ENCODE peak calls at places on chromosomes 13 and 19, in five cellular contexts. One of them, this sample, is unnamed.
A peak's percentile ranks its signal among the peaks of the same experiment; 100 is the strongest.

GRCh38 chr19:52963229-52963760 is 614 bp upstream of the ZNF816 start:
- DNase-seq in left ventricle myocardium inferior: peak; percentile 20
- DNase-seq in colonic mucosa: peak; percentile 33
- DNase-seq in CD8-positive, alpha-beta memory T cell: no peak
- DNase-seq in adrenal gland: no peak
- DNase-seq in this sample: no peak

GRCh38 chr13:51938454-51938853 is 72.8 kb downstream of the ATP7B start:
- DNase-seq in adrenal gland: no peak
- DNase-seq in left ventricle myocardium inferior: no peak
- DNase-seq in CD8-positive, alpha-beta memory T cell: no peak
- DNase-seq in colonic mucosa: no peak
- DNase-seq in this sample: no peak

GRCh38 chr19:18387395-18387794 is 1.4 kb downstream of the GDF15 start:
- DNase-seq in CD8-positive, alpha-beta memory T cell: no peak
- DNase-seq in left ventricle myocardium inferior: no peak
- DNase-seq in adrenal gland: no peak
- DNase-seq in colonic mucosa: no peak
- DNase-seq in this sample: no peak

GRCh38 chr13:94342436-94343242 is 136.8 kb downstream of the DCT start:
- DNase-seq in left ventricle myocardium inferior: no peak
- DNase-seq in CD8-positive, alpha-beta memory T cell: no peak
- DNase-seq in colonic mucosa: no peak
- DNase-seq in adrenal gland: no peak
- DNase-seq in this sample: no peak

GRCh38 chr13:92640936-92641335 is 585.7 kb upstream of the GPC6 start:
- DNase-seq in adrenal gland: no peak
- DNase-seq in left ventricle myocardium inferior: no peak
- DNase-seq in CD8-positive, alpha-beta memory T cell: no peak
- DNase-seq in colonic mucosa: no peak
- DNase-seq in this sample: no peak

GRCh38 chr19:6708346-6708745 is 12.1 kb downstream of the C3 start:
- DNase-seq in left ventricle myocardium inferior: no peak
- DNase-seq in colonic mucosa: no peak
- DNase-seq in CD8-positive, alpha-beta memory T cell: no peak
- DNase-seq in adrenal gland: no peak
- DNase-seq in this sample: no peak

GRCh38 chr13:110304256-110304655 is 2.7 kb downstream of the COL4A1 start:
- DNase-seq in adrenal gland: peak; percentile 45
- DNase-seq in left ventricle myocardium inferior: no peak
- DNase-seq in CD8-positive, alpha-beta memory T cell: no peak
- DNase-seq in colonic mucosa: no peak
- DNase-seq in this sample: no peak

GRCh38 chr19:27676334-27676733 is 1536.6 kb downstream of the UQCRFS1 start:
- DNase-seq in adrenal gland: no peak
- DNase-seq in colonic mucosa: no peak
- DNase-seq in CD8-positive, alpha-beta memory T cell: no peak
- DNase-seq in left ventricle myocardium inferior: no peak
- DNase-seq in this sample: no peak

GRCh38 chr19:7744199-7744786 is 3.0 kb downstream of the CD209 start:
- DNase-seq in left ventricle myocardium inferior: no peak
- DNase-seq in CD8-positive, alpha-beta memory T cell: no peak
- DNase-seq in colonic mucosa: no peak
- DNase-seq in adrenal gland: no peak
- DNase-seq in this sample: no peak

GRCh38 chr19:41413947-41414346 is 13.2 kb downstream of the B3GNT8 start:
- DNase-seq in colonic mucosa: no peak
- DNase-seq in adrenal gland: no peak
- DNase-seq in CD8-positive, alpha-beta memory T cell: no peak
- DNase-seq in left ventricle myocardium inferior: no peak
- DNase-seq in this sample: no peak

GRCh38 chr19:40726279-40726678 is 9.4 kb downstream of the ITPKC start:
- DNase-seq in CD8-positive, alpha-beta memory T cell: no peak
- DNase-seq in colonic mucosa: no peak
- DNase-seq in adrenal gland: no peak
- DNase-seq in left ventricle myocardium inferior: no peak
- DNase-seq in this sample: no peak

GRCh38 chr13:25174304-25174703 is 2.2 kb upstream of the AMER2 start:
- DNase-seq in left ventricle myocardium inferior: no peak
- DNase-seq in colonic mucosa: no peak
- DNase-seq in adrenal gland: no peak
- DNase-seq in CD8-positive, alpha-beta memory T cell: no peak
- DNase-seq in this sample: no peak

GRCh38 chr13:113837554-113838355 is 26.1 kb downstream of the GAS6 start:
- DNase-seq in left ventricle myocardium inferior: peak; percentile 96
- DNase-seq in adrenal gland: peak; percentile 98
- DNase-seq in colonic mucosa: peak; percentile 86
- DNase-seq in CD8-positive, alpha-beta memory T cell: no peak
- DNase-seq in this sample: no peak

GRCh38 chr19:17385878-17386611 is 8.0 kb downstream of the CCDC194 start:
- DNase-seq in left ventricle myocardium inferior: peak; percentile 56
- DNase-seq in colonic mucosa: peak; percentile 63
- DNase-seq in CD8-positive, alpha-beta memory T cell: peak; percentile 40
- DNase-seq in adrenal gland: peak; percentile 84
- DNase-seq in this sample: peak; percentile 35

GRCh38 chr13:83666126-83666525 is 216.1 kb downstream of the SLITRK1 start:
- DNase-seq in CD8-positive, alpha-beta memory T cell: no peak
- DNase-seq in adrenal gland: no peak
- DNase-seq in left ventricle myocardium inferior: no peak
- DNase-seq in colonic mucosa: no peak
- DNase-seq in this sample: no peak

GRCh38 chr13:20411638-20412342 is 113.9 kb downstream of the CRYL1 start:
- DNase-seq in adrenal gland: no peak
- DNase-seq in colonic mucosa: no peak
- DNase-seq in CD8-positive, alpha-beta memory T cell: no peak
- DNase-seq in left ventricle myocardium inferior: no peak
- DNase-seq in this sample: peak; percentile 45

GRCh38 chr13:50127017-50127725 is 111.9 kb downstream of the KCNRG start:
- DNase-seq in left ventricle myocardium inferior: peak; percentile 58
- DNase-seq in adrenal gland: peak; percentile 76
- DNase-seq in CD8-positive, alpha-beta memory T cell: peak; percentile 42
- DNase-seq in colonic mucosa: peak; percentile 52
- DNase-seq in this sample: peak; percentile 53

GRCh38 chr19:32397736-32398135 is 7.8 kb upstream of the DPY19L3 start:
- DNase-seq in left ventricle myocardium inferior: no peak
- DNase-seq in CD8-positive, alpha-beta memory T cell: no peak
- DNase-seq in adrenal gland: no peak
- DNase-seq in colonic mucosa: no peak
- DNase-seq in this sample: no peak

GRCh38 chr19:56811480-56811879 is 29.0 kb downstream of the PEG3 start:
- DNase-seq in adrenal gland: no peak
- DNase-seq in colonic mucosa: no peak
- DNase-seq in left ventricle myocardium inferior: no peak
- DNase-seq in CD8-positive, alpha-beta memory T cell: no peak
- DNase-seq in this sample: no peak

GRCh38 chr19:18478545-18479311 is 40.8 kb upstream of the ISYNA1 start:
- DNase-seq in adrenal gland: peak; percentile 91
- DNase-seq in colonic mucosa: peak; percentile 67
- DNase-seq in CD8-positive, alpha-beta memory T cell: peak; percentile 66
- DNase-seq in left ventricle myocardium inferior: peak; percentile 82
- DNase-seq in this sample: peak; percentile 49

GRCh38 chr13:19864339-19865309 is 1.2 kb upstream of the ZMYM5 start:
- DNase-seq in left ventricle myocardium inferior: peak; percentile 45
- DNase-seq in CD8-positive, alpha-beta memory T cell: peak; percentile 70
- DNase-seq in colonic mucosa: peak; percentile 80
- DNase-seq in adrenal gland: peak; percentile 87
- DNase-seq in this sample: no peak

GRCh38 chr13:110306960-110307696 is at the start of the genes COL4A1 and COL4A2:
- DNase-seq in CD8-positive, alpha-beta memory T cell: no peak
- DNase-seq in colonic mucosa: peak; percentile 54
- DNase-seq in adrenal gland: peak; percentile 77
- DNase-seq in left ventricle myocardium inferior: peak; percentile 87
- DNase-seq in this sample: no peak

GRCh38 chr19:37845932-37846331 is 60.5 kb downstream of the WDR87 start:
- DNase-seq in left ventricle myocardium inferior: no peak
- DNase-seq in colonic mucosa: no peak
- DNase-seq in CD8-positive, alpha-beta memory T cell: no peak
- DNase-seq in adrenal gland: no peak
- DNase-seq in this sample: no peak

GRCh38 chr13:60612593-60612992 is 215.6 kb downstream of the TDRD3 start:
- DNase-seq in CD8-positive, alpha-beta memory T cell: no peak
- DNase-seq in left ventricle myocardium inferior: no peak
- DNase-seq in adrenal gland: no peak
- DNase-seq in colonic mucosa: no peak
- DNase-seq in this sample: no peak

GRCh38 chr13:46668302-46668720 is 115.3 kb downstream of the LRCH1 start:
- DNase-seq in CD8-positive, alpha-beta memory T cell: no peak
- DNase-seq in adrenal gland: peak; percentile 65
- DNase-seq in left ventricle myocardium inferior: peak; percentile 35
- DNase-seq in colonic mucosa: peak; percentile 44
- DNase-seq in this sample: no peak

GRCh38 chr19:55081773-55082022 is 6.0 kb downstream of the EPS8L1 start:
- DNase-seq in adrenal gland: no peak
- DNase-seq in left ventricle myocardium inferior: no peak
- DNase-seq in colonic mucosa: no peak
- DNase-seq in CD8-positive, alpha-beta memory T cell: no peak
- DNase-seq in this sample: no peak
- H3K4me3 ChIP-seq in adrenal gland: no peak overlapping the region
- H3K4me3 ChIP-seq in left ventricle myocardium inferior: peak overlapping the region; percentile 64
- H3K4me3 ChIP-seq in colonic mucosa: no peak overlapping the region
- H3K4me3 ChIP-seq in CD8-positive, alpha-beta memory T cell: peak overlapping the region; percentile 90
- H3K4me3 ChIP-seq in this sample: no peak overlapping the region

DNA sequence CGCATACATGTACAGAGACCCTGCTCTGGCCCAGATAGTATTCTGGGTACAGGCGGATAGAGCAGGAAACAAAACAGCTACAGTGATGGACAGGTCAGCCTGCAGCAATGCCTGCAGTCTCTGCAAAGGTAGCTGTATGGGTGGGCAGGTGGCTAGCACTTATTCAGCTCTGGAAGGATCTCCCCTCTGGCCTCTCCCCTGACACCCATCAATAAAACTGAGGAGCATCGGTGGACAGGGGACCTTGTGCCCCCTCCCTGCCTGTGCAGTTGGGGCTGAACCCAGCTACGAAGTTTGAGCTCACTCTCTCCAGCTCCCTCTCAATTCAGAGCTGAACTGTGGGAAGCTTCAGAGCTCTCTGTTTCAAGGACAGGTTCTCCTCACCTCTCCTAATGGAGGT is 1.6 kb downstream of the ALOX5AP start:
- DNase-seq in left ventricle myocardium inferior: no peak
- DNase-seq in colonic mucosa: no peak
- DNase-seq in CD8-positive, alpha-beta memory T cell: no peak
- DNase-seq in adrenal gland: no peak
- DNase-seq in this sample: no peak
- H3K4me3 ChIP-seq in left ventricle myocardium inferior: peak overlapping the region; percentile 29
- H3K4me3 ChIP-seq in colonic mucosa: no peak overlapping the region
- H3K4me3 ChIP-seq in CD8-positive, alpha-beta memory T cell: peak overlapping the region; percentile 62
- H3K4me3 ChIP-seq in adrenal gland: no peak overlapping the region
- H3K4me3 ChIP-seq in this sample: peak overlapping the region; percentile 5

GRCh38 chr13:100396771-100397170 is 191.8 kb downstream of the GGACT start:
- DNase-seq in adrenal gland: no peak
- DNase-seq in left ventricle myocardium inferior: no peak
- DNase-seq in colonic mucosa: no peak
- DNase-seq in CD8-positive, alpha-beta memory T cell: no peak
- DNase-seq in this sample: no peak

GRCh38 chr13:100397627-100398026 is 191.0 kb downstream of the GGACT start:
- DNase-seq in adrenal gland: no peak
- DNase-seq in left ventricle myocardium inferior: no peak
- DNase-seq in colonic mucosa: no peak
- DNase-seq in CD8-positive, alpha-beta memory T cell: no peak
- DNase-seq in this sample: peak; percentile 21

GRCh38 chr13:100395698-100396373 is 192.8 kb downstream of the GGACT start:
- DNase-seq in left ventricle myocardium inferior: no peak
- DNase-seq in CD8-positive, alpha-beta memory T cell: no peak
- DNase-seq in adrenal gland: no peak
- DNase-seq in colonic mucosa: no peak
- DNase-seq in this sample: no peak

GRCh38 chr13:100392709-100393630 is 195.6 kb downstream of the GGACT start:
- DNase-seq in left ventricle myocardium inferior: peak; percentile 56
- DNase-seq in CD8-positive, alpha-beta memory T cell: peak; percentile 1
- DNase-seq in colonic mucosa: peak; percentile 84
- DNase-seq in adrenal gland: peak; percentile 97
- DNase-seq in this sample: peak; percentile 37

GRCh38 chr13:100394005-100394695 is 194.4 kb downstream of the GGACT start:
- DNase-seq in colonic mucosa: no peak
- DNase-seq in CD8-positive, alpha-beta memory T cell: no peak
- DNase-seq in left ventricle myocardium inferior: no peak
- DNase-seq in adrenal gland: no peak
- DNase-seq in this sample: peak; percentile 68
- H3K4me3 ChIP-seq in colonic mucosa: no peak overlapping the region
- H3K4me3 ChIP-seq in CD8-positive, alpha-beta memory T cell: no peak overlapping the region
- H3K4me3 ChIP-seq in left ventricle myocardium inferior: no peak overlapping the region
- H3K4me3 ChIP-seq in adrenal gland: no peak overlapping the region
- H3K4me3 ChIP-seq in this sample: peak overlapping the region; percentile 15

DNA sequence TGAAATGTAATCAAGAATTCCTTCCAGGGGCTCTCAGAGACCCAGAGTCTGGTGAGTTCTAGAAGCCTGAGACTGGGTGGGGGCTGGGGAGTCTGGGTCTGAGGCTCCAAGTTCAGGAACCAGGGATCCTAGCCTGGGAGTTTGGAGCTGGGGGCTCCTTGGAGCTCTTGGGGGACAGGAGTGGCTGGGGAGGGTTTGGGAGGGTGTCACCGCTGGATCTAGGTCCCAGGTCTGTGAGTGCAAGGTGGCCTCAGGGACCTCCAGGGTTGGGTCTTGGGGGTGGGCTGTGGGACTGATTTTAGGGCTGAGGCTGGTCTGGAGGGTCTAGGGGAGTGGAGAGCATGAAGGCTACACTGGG is 1.1 kb downstream of the SYCN start:
- DNase-seq in left ventricle myocardium inferior: no peak
- DNase-seq in colonic mucosa: no peak
- DNase-seq in CD8-positive, alpha-beta memory T cell: no peak
- DNase-seq in adrenal gland: no peak
- DNase-seq in this sample: no peak
- H3K4me3 ChIP-seq in left ventricle myocardium inferior: no peak overlapping the region
- H3K4me3 ChIP-seq in colonic mucosa: no peak overlapping the region
- H3K4me3 ChIP-seq in CD8-positive, alpha-beta memory T cell: no peak overlapping the region
- H3K4me3 ChIP-seq in adrenal gland: no peak overlapping the region
- H3K4me3 ChIP-seq in this sample: no peak overlapping the region

DNA sequence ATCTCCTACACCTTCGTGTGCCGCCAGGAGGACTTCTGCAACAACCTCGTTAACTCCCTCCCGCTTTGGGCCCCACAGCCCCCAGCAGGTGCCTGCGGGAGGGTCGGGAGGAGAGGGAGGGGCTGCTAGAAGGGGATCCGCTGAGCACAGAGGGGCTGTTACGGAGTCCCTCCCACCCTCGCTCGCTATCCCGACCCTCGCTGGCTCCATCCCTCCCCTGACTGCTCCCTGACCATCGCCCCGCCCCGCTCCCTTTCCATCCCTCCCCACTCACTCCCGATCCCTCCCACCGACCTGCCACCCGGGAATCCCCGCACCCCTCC is 780 bp downstream of the CD177 start:
- DNase-seq in colonic mucosa: no peak
- DNase-seq in CD8-positive, alpha-beta memory T cell: no peak
- DNase-seq in adrenal gland: no peak
- DNase-seq in left ventricle myocardium inferior: no peak
- DNase-seq in this sample: no peak
- H3K4me3 ChIP-seq in colonic mucosa: peak overlapping the region; percentile 30
- H3K4me3 ChIP-seq in CD8-positive, alpha-beta memory T cell: no peak overlapping the region
- H3K4me3 ChIP-seq in adrenal gland: no peak overlapping the region
- H3K4me3 ChIP-seq in left ventricle myocardium inferior: no peak overlapping the region
- H3K4me3 ChIP-seq in this sample: no peak overlapping the region

This sample was measured in Jurkat, Clone E6-1.